ENCODE peak calls at places on chromosome 22, in five cellular contexts. K, Y, H, V and Z are unnamed samples.

GRCh38 chr22:35540600-35541253 is at the start of gene RASD2:
- DNase-seq in V (no peak), K (no peak), Y (no peak), H (peak), Z (no peak)

GRCh38 chr22:41757507-41757906 is 43.0 kb upstream of the CCDC134 start:
- DNase-seq in V (no peak), K (no peak), H (no peak), Y (no peak), Z (no peak)

GRCh38 chr22:37953062-37953436 is 352 bp downstream of the C22orf23 start:
- DNase-seq in V (no peak), K (no peak), Y (no peak), H (no peak), Z (no peak)

GRCh38 chr22:27621671-27622070 is 179.9 kb downstream of the MN1 start:
- DNase-seq in Y (no peak), V (no peak), K (no peak), H (no peak), Z (no peak)

GRCh38 chr22:37148742-37149665 is 712 bp downstream of the IL2RB start:
- DNase-seq in H (no peak), Y (no peak), V (no peak), K (no peak), Z (no peak)

GRCh38 chr22:42990131-42990838 is 24.7 kb downstream of the PACSIN2 start:
- DNase-seq in H (no peak), K (no peak), V (no peak), Y (peak), Z (no peak)

GRCh38 chr22:19108807-19109197 is 13.4 kb downstream of the DGCR2 start:
- DNase-seq in H (no peak), K (no peak), Y (no peak), V (no peak), Z (no peak)

GRCh38 chr22:17964647-17965046 is 59.7 kb downstream of the MICAL3 start:
- DNase-seq in H (no peak), K (no peak), V (no peak), Y (no peak), Z (no peak)

GRCh38 chr22:35619336-35620094 is 2.4 kb upstream of the MB start:
- DNase-seq in Y (no peak), V (no peak), H (no peak), K (no peak), Z (no peak)

GRCh38 chr22:38973289-38974169 is 8.6 kb upstream of the APOBEC3B start:
- DNase-seq in H (peak), K (no peak), V (no peak), Y (peak), Z (no peak)

GRCh38 chr22:19419464-19420178 is 11.9 kb downstream of the HIRA start:
- DNase-seq in V (no peak), K (no peak), H (peak), Y (peak), Z (no peak)

GRCh38 chr22:24093855-24094254 is 82.8 kb downstream of the CABIN1 start:
- DNase-seq in Y (no peak), V (peak), H (no peak), K (no peak), Z (no peak)

GRCh38 chr22:38733329-38734202 is 22.2 kb downstream of the SUN2 start:
- DNase-seq in K (peak), Y (peak), V (no peak), H (peak), Z (no peak)

GRCh38 chr22:24289781-24290181 is 19.1 kb downstream of the SPECC1L start:
- DNase-seq in Y (no peak), K (no peak), V (no peak), H (no peak), Z (no peak)

GRCh38 chr22:35839811-35840739 is 122.4 kb downstream of the APOL5 start:
- DNase-seq in H (no peak), K (peak), Y (peak), V (peak), Z (peak)

GRCh38 chr22:30561402-30562154 is 12.9 kb downstream of the GAL3ST1 start:
- DNase-seq in H (no peak), K (no peak), Y (no peak), V (no peak), Z (no peak)
- TF ChIP-seq CTCF in H (no peak), K (no peak), Y (no peak), V (no peak), Z (no peak)

DNA sequence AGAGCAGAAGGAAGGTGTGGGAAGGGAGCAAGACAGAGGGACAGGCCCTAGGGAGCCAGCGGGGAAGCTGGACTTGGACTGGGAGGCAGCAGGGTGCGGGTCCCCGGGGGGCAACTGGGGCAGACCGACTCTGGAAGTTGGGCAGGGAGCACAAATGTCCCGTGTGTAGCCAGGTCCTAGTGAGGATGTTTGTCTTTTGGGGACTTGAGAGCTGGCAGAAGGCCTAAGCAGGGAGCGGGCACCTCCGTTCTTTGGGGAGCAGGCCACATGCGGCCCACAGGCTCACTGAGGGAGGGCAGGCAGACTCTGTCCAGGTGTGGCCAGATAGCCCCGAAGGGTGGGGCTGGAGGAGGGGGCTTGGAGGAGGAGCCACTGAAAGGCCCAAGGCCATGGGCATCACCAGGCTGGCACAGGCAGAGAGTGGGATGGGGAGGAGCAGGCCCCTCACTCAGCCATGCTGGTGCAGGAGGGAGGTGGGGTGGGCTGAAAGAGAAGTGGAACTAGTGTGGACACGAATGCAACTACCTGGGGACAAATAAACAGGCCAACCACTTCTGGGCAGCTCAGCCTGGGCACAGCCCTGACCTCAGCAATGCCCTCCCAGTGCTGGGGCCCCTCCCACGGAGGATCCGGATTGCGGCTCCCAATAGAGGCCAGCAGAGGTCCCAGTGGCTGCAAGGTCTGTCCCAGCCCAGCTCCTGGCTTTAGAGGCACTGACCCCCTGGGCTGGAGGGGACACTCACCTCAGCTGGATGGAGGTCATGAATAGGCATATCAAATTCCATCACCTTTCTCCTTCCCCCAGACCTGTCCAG is 1.3 kb upstream of the SCARF2 start:
- DNase-seq in K (no peak), Y (peak), H (no peak), V (peak), Z (no peak)
- TF ChIP-seq CTCF in K (peak), Y (peak), H (no peak), V (no peak), Z (no peak)

GRCh38 chr22:32119568-32120235 is 39.4 kb downstream of the C22orf42 start:
- DNase-seq in V (no peak), Y (no peak), K (no peak), H (no peak), Z (no peak)

GRCh38 chr22:32122899-32123298 is 36.2 kb downstream of the C22orf42 start:
- DNase-seq in Y (no peak), K (no peak), V (no peak), H (no peak), Z (no peak)

GRCh38 chr22:32127904-32128303 is 31.2 kb downstream of the C22orf42 start:
- DNase-seq in V (no peak), Y (no peak), K (no peak), H (no peak), Z (no peak)

GRCh38 chr22:32120603-32121002 is 38.5 kb downstream of the C22orf42 start:
- DNase-seq in K (no peak), V (no peak), H (no peak), Y (no peak), Z (no peak)

GRCh38 chr22:32123657-32124056 is 35.4 kb downstream of the C22orf42 start:
- DNase-seq in V (no peak), Y (no peak), H (no peak), K (no peak), Z (no peak)
- TF ChIP-seq CTCF in V (no peak), Y (no peak), H (no peak), K (no peak), Z (no peak)

GRCh38 chr22:29155966-29156365 is 49.7 kb upstream of the EMID1 start:
- DNase-seq in Y (no peak), V (peak), K (no peak), H (no peak), Z (no peak)

GRCh38 chr22:29158546-29158945 is 47.1 kb upstream of the EMID1 start:
- DNase-seq in V (no peak), K (no peak), Y (no peak), H (no peak), Z (no peak)

GRCh38 chr22:29157759-29158535 is 47.7 kb upstream of the EMID1 start:
- DNase-seq in V (no peak), H (no peak), Y (no peak), K (no peak), Z (no peak)

GRCh38 chr22:29154364-29155048 is 51.2 kb upstream of the EMID1 start:
- DNase-seq in H (peak), V (peak), Y (peak), K (no peak), Z (no peak)

DNA sequence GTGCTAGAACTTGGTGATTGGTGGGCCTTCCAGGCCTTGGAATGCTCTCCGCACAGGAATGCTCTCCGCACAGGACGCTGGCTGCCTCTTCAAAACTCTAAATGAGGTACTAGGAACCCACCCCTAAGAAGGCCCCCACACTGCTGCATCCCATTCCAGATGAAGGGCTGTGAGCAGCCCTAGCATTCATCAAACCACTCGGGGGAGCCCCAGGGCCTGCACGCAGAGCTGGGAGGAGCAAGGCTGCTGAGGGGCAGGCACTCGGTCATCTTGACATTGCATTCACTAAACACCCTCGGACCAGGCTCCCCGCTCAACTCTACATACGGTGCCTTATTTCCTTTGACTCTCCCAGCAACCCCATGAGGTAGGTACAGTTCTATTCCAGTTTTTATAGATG is 49.2 kb upstream of the EMID1 start:
- DNase-seq in H (no peak), Y (peak), K (no peak), V (no peak), Z (no peak)
- TF ChIP-seq CTCF in H (no peak), Y (peak), K (no peak), V (no peak), Z (no peak)

GRCh38 chr22:49724893-49725489 is 102.7 kb downstream of the BRD1 start:
- DNase-seq in Y (peak), K (no peak), H (peak), V (peak), Z (no peak)
- TF ChIP-seq CTCF in Y (peak), K (peak), H (peak), V (no peak), Z (peak)

GRCh38 chr22:16828876-16829275 is 3.7 kb upstream of the XKR3 start:
- DNase-seq in H (no peak), Y (no peak), K (no peak), V (no peak), Z (no peak)
- TF ChIP-seq CTCF in H (no peak), Y (no peak), K (no peak), V (no peak), Z (no peak)